ENCODE peak calls at places on chromosomes 7 and 10, in seven cellular contexts. L, X, G, U, Q, N and M are unnamed samples.

GRCh38 chr10:43110318-43111071 is 27.8 kb upstream of the CSGALNACT2 start:
- DNase-seq in U (no peak), Q (no peak), G (no peak), L (peak; percentile 34), X (no peak), N (peak; percentile 67), M (no peak)

GRCh38 chr10:59991661-59992060 is 85.3 kb upstream of the CCDC6 start:
- DNase-seq in L (no peak), U (no peak), Q (peak; percentile 61), G (peak; percentile 88), N (peak; percentile 7), X (no peak), M (no peak)

GRCh38 chr7:154442939-154443338 is 390.7 kb downstream of the DPP6 start:
- DNase-seq in N (no peak), X (no peak), U (no peak), L (no peak), Q (no peak), G (no peak), M (no peak)

GRCh38 chr10:62694537-62695126 is 109.9 kb upstream of the ADO start:
- DNase-seq in N (no peak), L (no peak), Q (no peak), U (no peak), G (no peak), X (no peak), M (no peak)

GRCh38 chr7:98362517-98362916 is 38.4 kb downstream of the BAIAP2L1 start:
- DNase-seq in X (no peak), N (no peak), Q (no peak), U (no peak), L (no peak), G (no peak), M (no peak)

GRCh38 chr10:119199231-119199992 is 8.0 kb upstream of the GRK5 start:
- DNase-seq in N (peak; percentile 82), X (no peak), U (peak; percentile 76), G (peak; percentile 36), L (peak; percentile 57), Q (no peak), M (peak; percentile 49)

GRCh38 chr10:3759397-3759796 is 25.6 kb downstream of the KLF6 start:
- DNase-seq in G (no peak), N (no peak), L (no peak), Q (no peak), X (no peak), U (no peak), M (no peak)

GRCh38 chr10:43943119-43943824 is 294.6 kb upstream of the ZNF32 start:
- DNase-seq in Q (no peak), X (no peak), N (no peak), G (no peak), U (no peak), L (no peak), M (peak; percentile 31)

GRCh38 chr7:158887594-158887993 is 31.2 kb downstream of the DYNC2I1 start:
- DNase-seq in N (peak; percentile 87), Q (no peak), G (no peak), X (no peak), L (no peak), U (no peak), M (no peak)

GRCh38 chr7:98956469-98956868 is 78.1 kb downstream of the TRRAP start:
- DNase-seq in G (no peak), L (no peak), U (peak; percentile 46), Q (no peak), X (no peak), N (peak; percentile 29), M (no peak)

GRCh38 chr10:75956624-75957023 is 525.2 kb downstream of the LRMDA start:
- DNase-seq in Q (no peak), N (no peak), G (no peak), U (no peak), L (no peak), X (no peak), M (no peak)

GRCh38 chr10:13990918-13991317 is 339.8 kb downstream of the FRMD4A start:
- DNase-seq in X (no peak), N (peak; percentile 72), G (no peak), L (no peak), U (peak; percentile 31), Q (no peak), M (no peak)

GRCh38 chr7:64308019-64308275 is 5.8 kb upstream of the ZNF736 start:
- DNase-seq in X (no peak), N (no peak), U (no peak), G (no peak), L (no peak), Q (no peak), M (no peak)

GRCh38 chr7:40354736-40355135 is 219.9 kb downstream of the SUGCT start:
- DNase-seq in N (peak; percentile 47), U (no peak), L (no peak), G (no peak), X (no peak), Q (no peak), M (no peak)

GRCh38 chr7:138514044-138514443 is 54.0 kb downstream of the TRIM24 start:
- DNase-seq in U (no peak), X (no peak), G (no peak), Q (no peak), L (no peak), N (no peak), M (no peak)

GRCh38 chr7:32890553-32891045 is 961 bp downstream of the KBTBD2 start:
- DNase-seq in X (peak; percentile 9), U (no peak), N (peak; percentile 75), Q (no peak), G (peak; percentile 56), L (peak; percentile 42), M (no peak)

GRCh38 chr7:151677581-151678226 is 158.0 kb upstream of the RHEB start:
- DNase-seq in L (no peak), X (no peak), Q (no peak), N (no peak), U (no peak), G (no peak), M (no peak)

GRCh38 chr10:32366588-32366987 is 19.6 kb upstream of the EPC1 start:
- DNase-seq in U (no peak), N (no peak), L (no peak), X (no peak), Q (no peak), G (no peak), M (no peak)